ENCODE peak calls at places on chromosomes 13 and 19, in eight cellular contexts. H, T, F, Q, C, B, U and S are unnamed samples.

GRCh38 chr19:53849237-53849676 is 18.4 kb upstream of the MYADM start:
- DNase-seq in H (no peak), T (no peak), F (no peak), Q (peak), C (no peak), B (no peak), U (no peak), S (no peak)

GRCh38 chr19:46383171-46383815 is 30.1 kb downstream of the CCDC8 start:
- DNase-seq in H (no peak), T (no peak), F (no peak), Q (no peak), C (no peak), B (no peak), U (no peak), S (no peak)

GRCh38 chr19:51821511-51821910 is 26.6 kb downstream of the FPR3 start:
- DNase-seq in H (no peak), T (no peak), F (no peak), Q (no peak), C (no peak), B (no peak), U (no peak), S (no peak)

GRCh38 chr13:60654405-60654804 is 257.4 kb downstream of the TDRD3 start:
- DNase-seq in H (no peak), T (peak), F (no peak), Q (no peak), C (no peak), B (peak), U (no peak), S (peak)

GRCh38 chr13:100395698-100396373 is 192.8 kb downstream of the GGACT start:
- DNase-seq in H (no peak), T (no peak), F (no peak), Q (no peak), C (no peak), B (no peak), U (no peak), S (no peak)

GRCh38 chr19:18496167-18496979 is 25.5 kb downstream of the ELL start:
- DNase-seq in H (no peak), T (no peak), F (no peak), Q (peak), C (peak), B (no peak), U (no peak), S (no peak)

GRCh38 chr19:3506384-3507340 is 551 bp downstream of the FZR1 start:
- DNase-seq in H (no peak), T (no peak), F (no peak), Q (no peak), C (no peak), B (no peak), U (no peak), S (no peak)

GRCh38 chr13:31968473-31968872 is 63.1 kb upstream of the FRY start:
- DNase-seq in H (no peak), T (no peak), F (no peak), Q (no peak), C (no peak), B (no peak), U (no peak), S (no peak)

GRCh38 chr19:1725100-1726064 is 27.9 kb upstream of the ONECUT3 start:
- DNase-seq in H (peak), T (peak), F (no peak), Q (peak), C (no peak), B (no peak), U (peak), S (peak)

GRCh38 chr19:2032296-2032941 is 16.9 kb upstream of the BTBD2 start:
- DNase-seq in H (peak), T (peak), F (no peak), Q (peak), C (no peak), B (peak), U (no peak), S (peak)

GRCh38 chr13:42855416-42855815 is 74.0 kb downstream of the FAM216B start:
- DNase-seq in H (no peak), T (no peak), F (no peak), Q (no peak), C (no peak), B (no peak), U (no peak), S (no peak)

GRCh38 chr13:86974995-86975328 is 696.2 kb upstream of the SLITRK5 start:
- DNase-seq in H (no peak), T (no peak), F (no peak), Q (no peak), C (no peak), B (no peak), U (no peak), S (no peak)

GRCh38 chr19:5172859-5173577 is 167.6 kb downstream of the PTPRS start:
- DNase-seq in H (no peak), T (peak), F (no peak), Q (peak), C (no peak), B (no peak), U (no peak), S (no peak)

GRCh38 chr13:73623281-73623680 is 510.9 kb downstream of the KLF12 start:
- DNase-seq in H (no peak), T (no peak), F (no peak), Q (no peak), C (no peak), B (no peak), U (no peak), S (no peak)

GRCh38 chr13:94009696-94010095 is 469.8 kb downstream of the DCT start:
- DNase-seq in H (no peak), T (no peak), F (no peak), Q (peak), C (no peak), B (no peak), U (no peak), S (no peak)

GRCh38 chr19:2035590-2035991 is 15.5 kb downstream of the MKNK2 start:
- DNase-seq in H (no peak), T (no peak), F (no peak), Q (no peak), C (no peak), B (no peak), U (no peak), S (no peak)

GRCh38 chr13:109790951-109791605 is 4.7 kb upstream of the IRS2 start:
- DNase-seq in H (no peak), T (peak), F (peak), Q (peak), C (no peak), B (peak), U (no peak), S (peak)

GRCh38 chr19:1684573-1684912 is 32.1 kb upstream of the TCF3 start:
- DNase-seq in H (no peak), T (no peak), F (no peak), Q (no peak), C (no peak), B (no peak), U (no peak), S (no peak)

GRCh38 chr13:53052675-53053074 is 24.1 kb downstream of the OLFM4 start:
- DNase-seq in H (no peak), T (no peak), F (no peak), Q (no peak), C (no peak), B (no peak), U (no peak), S (no peak)